ENCODE peak calls at places on chromosomes 11 and 22, in seven cellular contexts. F, J, T, W, H, O and C are unnamed samples.

GRCh38 chr11:86575208-86575855 is 97.1 kb downstream of the ME3 start:
- DNase-seq in O (peak; percentile 60), W (no peak), J (no peak), T (no peak), H (no peak), F (no peak), C (no peak)

GRCh38 chr11:71281901-71282300 is 29.5 kb upstream of the SHANK2 start:
- DNase-seq in T (no peak), W (no peak), H (peak; percentile 41), J (no peak), O (no peak), F (no peak), C (no peak)

GRCh38 chr11:26958005-26958404 is 35.9 kb upstream of the FIBIN start:
- DNase-seq in H (no peak), F (no peak), T (no peak), J (no peak), O (no peak), W (no peak), C (no peak)

GRCh38 chr11:131884461-131885073 is 514.2 kb downstream of the NTM start:
- DNase-seq in F (no peak), J (no peak), T (no peak), O (no peak), H (no peak), W (peak; percentile 68), C (no peak)

GRCh38 chr11:60786811-60787567 is 1.9 kb downstream of the MS4A10 start:
- DNase-seq in F (peak; percentile 72), T (peak; percentile 48), H (peak; percentile 45), W (peak; percentile 7), O (no peak), J (no peak), C (no peak)

GRCh38 chr22:37630839-37631435 is 8.5 kb upstream of the SH3BP1 start:
- DNase-seq in T (no peak), F (no peak), W (no peak), O (no peak), H (no peak), J (no peak), C (no peak)

GRCh38 chr11:127624455-127624854 is 623.9 kb upstream of the KIRREL3 start:
- DNase-seq in H (no peak), T (no peak), J (no peak), O (no peak), W (no peak), F (no peak), C (no peak)

GRCh38 chr22:43094085-43094484 is 4.9 kb upstream of the TTLL1 start:
- DNase-seq in J (no peak), O (peak; percentile 93), H (peak; percentile 56), T (no peak), F (peak; percentile 84), W (no peak), C (no peak)

GRCh38 chr11:95641506-95641905 is 148.1 kb downstream of the FAM76B start:
- DNase-seq in W (no peak), J (no peak), F (no peak), H (no peak), O (peak; percentile 64), T (no peak), C (no peak)

GRCh38 chr11:86896486-86896885 is 58.7 kb downstream of the FZD4 start:
- DNase-seq in T (peak; percentile 69), J (no peak), O (no peak), W (no peak), H (no peak), F (no peak), C (no peak)

GRCh38 chr11:67999201-67999629 is 4.7 kb downstream of the UNC93B1 start:
- DNase-seq in J (no peak), T (no peak), F (no peak), H (no peak), O (no peak), W (no peak), C (no peak)

GRCh38 chr11:32333335-32333991 is 101.9 kb downstream of the WT1 start:
- DNase-seq in W (no peak), T (peak; percentile 25), F (peak; percentile 23), J (peak; percentile 75), H (peak; percentile 77), O (peak; percentile 52), C (peak; percentile 62)

GRCh38 chr11:2517386-2518064 is 72.7 kb downstream of the KCNQ1 start:
- DNase-seq in F (no peak), W (no peak), T (no peak), O (no peak), J (no peak), H (peak; percentile 12), C (no peak)

GRCh38 chr11:79174045-79175008 is 266.5 kb downstream of the TENM4 start:
- DNase-seq in O (peak; percentile 68), J (no peak), T (no peak), H (no peak), F (no peak), W (no peak), C (no peak)

GRCh38 chr22:50303848-50304527 is 3.5 kb downstream of the PLXNB2 start:
- DNase-seq in T (no peak), J (peak; percentile 43), O (peak; percentile 57), H (peak; percentile 77), F (peak; percentile 50), W (no peak), C (no peak)

GRCh38 chr11:27830206-27830605 is 130.0 kb upstream of the BDNF start:
- DNase-seq in F (no peak), J (no peak), O (no peak), W (no peak), T (no peak), H (no peak), C (no peak)

GRCh38 chr11:84812351-84813083 is 814.6 kb downstream of the DLG2 start:
- DNase-seq in J (no peak), W (no peak), O (no peak), H (no peak), F (no peak), T (peak; percentile 9), C (no peak)

GRCh38 chr11:1150769-1151365 is 6.9 kb upstream of the MUC5AC start:
- DNase-seq in F (peak; percentile 83), W (no peak), O (no peak), J (no peak), H (peak; percentile 52), T (no peak), C (no peak)

GRCh38 chr11:128379587-128380279 is 207.6 kb downstream of the ETS1 start:
- DNase-seq in O (peak; percentile 49), T (peak; percentile 22), F (peak; percentile 71), H (no peak), J (no peak), W (no peak), C (no peak)

GRCh38 chr11:20066013-20066782 is 94.1 kb downstream of the DBX1 start:
- DNase-seq in H (no peak), J (no peak), T (no peak), W (no peak), F (no peak), O (no peak), C (no peak)

GRCh38 chr11:106059617-106060016 is 17.5 kb downstream of the KBTBD3 start:
- DNase-seq in T (no peak), H (no peak), O (no peak), F (no peak), J (no peak), W (no peak), C (no peak)

GRCh38 chr11:81000334-81001100 is 1559.7 kb upstream of the TENM4 start:
- DNase-seq in T (no peak), H (no peak), W (no peak), F (no peak), J (no peak), O (no peak), C (no peak)

GRCh38 chr11:1654388-1655167 is 25.0 kb downstream of the KRTAP5-5 start:
- DNase-seq in W (no peak), H (no peak), T (no peak), J (no peak), O (no peak), F (no peak), C (no peak)

GRCh38 chr11:114169321-114169749 is 109.8 kb downstream of the ZBTB16 start:
- DNase-seq in J (no peak), H (no peak), W (no peak), O (no peak), F (no peak), T (peak; percentile 42), C (no peak)

GRCh38 chr11:36455658-36456111 is 54.4 kb downstream of the TRAF6 start:
- DNase-seq in O (peak; percentile 88), W (peak; percentile 96), T (peak; percentile 88), J (peak; percentile 34), H (no peak), F (peak; percentile 67), C (peak; percentile 16)

GRCh38 chr11:118435233-118435892 is 929 bp upstream of the KMT2A start:
- DNase-seq in W (no peak), O (peak; percentile 42), H (peak; percentile 63), T (no peak), J (peak; percentile 81), F (peak; percentile 54), C (peak; percentile 80)

GRCh38 chr11:118436639-118437045 is 350 bp downstream of the KMT2A start:
- DNase-seq in J (peak; percentile 57), W (no peak), T (no peak), F (peak; percentile 15), O (peak; percentile 36), H (no peak), C (peak; percentile 9)

GRCh38 chr11:118437046-118437735 is 899 bp downstream of the KMT2A start:
- DNase-seq in O (peak; percentile 64), F (peak; percentile 54), W (no peak), J (peak; percentile 54), T (no peak), H (peak; percentile 64), C (peak; percentile 28)

GRCh38 chr11:118434553-118435232 is 1.6 kb upstream of the KMT2A start:
- DNase-seq in W (no peak), F (peak; percentile 49), T (no peak), H (peak; percentile 42), O (peak; percentile 35), J (peak; percentile 62), C (peak; percentile 41)

GRCh38 chr11:118435893-118436624 is at the start of gene KMT2A:
- DNase-seq in H (peak; percentile 98), T (peak; percentile 78), J (peak; percentile 99), W (peak; percentile 52), F (peak; percentile 99), O (peak; percentile 98), C (peak; percentile 99)
- TF ChIP-seq CTCF in H (no peak), T (no peak), J (no peak), W (no peak), F (no peak), O (no peak), C (no peak)

DNA sequence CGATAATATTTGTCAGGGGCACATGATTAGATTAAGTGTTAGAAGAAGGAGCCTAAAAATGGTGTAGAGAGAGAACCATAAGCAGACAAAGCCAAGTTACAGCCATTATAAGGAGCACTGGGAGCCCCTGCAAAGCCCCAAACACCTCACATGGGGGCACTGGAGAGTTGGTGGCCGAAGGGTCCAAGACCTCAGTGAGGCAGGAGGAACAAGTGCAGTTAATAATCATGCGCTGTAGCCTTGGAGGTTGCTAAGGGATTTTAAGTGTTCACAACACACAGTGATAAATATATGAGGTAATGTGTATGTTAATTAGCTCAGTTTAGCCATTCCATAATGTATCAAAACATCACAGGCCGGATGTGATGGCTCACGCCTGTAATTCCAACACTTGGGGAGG is 54.4 kb upstream of the JAM3 start:
- DNase-seq in W (no peak), F (no peak), H (no peak), T (no peak), J (no peak), O (no peak), C (no peak)
- TF ChIP-seq CTCF in W (peak; percentile 35), F (no peak), H (no peak), T (peak; percentile 34), J (peak; percentile 50), O (no peak), C (peak; percentile 40)

GRCh38 chr22:17332109-17332508 is 37.2 kb upstream of the CECR2 start:
- DNase-seq in H (no peak), W (no peak), J (no peak), F (no peak), O (no peak), T (no peak), C (no peak)
- TF ChIP-seq CTCF in H (no peak), W (no peak), J (no peak), F (no peak), O (no peak), T (no peak), C (no peak)

GRCh38 chr11:73217810-73218105 is 323 bp upstream of the P2RY2 start:
- DNase-seq in H (no peak), F (no peak), W (no peak), J (no peak), O (no peak), T (no peak), C (no peak)
- TF ChIP-seq CTCF in H (no peak), F (no peak), W (no peak), J (no peak), O (no peak), T (no peak), C (no peak)